ENCODE peak calls at places on chromosomes 11 and 22, in six cellular contexts. One of them, this sample, is unnamed.

GRCh38 chr11:3723014-3723708 is 52.0 kb upstream of the CHRNA10 start:
- DNase-seq in stimulated activated CD8-positive, alpha-beta memory T cell treated with anti-CD3 and anti-CD28 coated beads, Interleukin-15, amount 100 ng/mL, for 4 hours: no peak
- DNase-seq in RWPE1: peak
- DNase-seq in epithelial cell of proximal tubule: no peak
- DNase-seq in GM12865: no peak
- DNase-seq in ELF-1: no peak
- DNase-seq in this sample: no peak

GRCh38 chr11:94193288-94193687 is 64.6 kb downstream of the PANX1 start:
- DNase-seq in stimulated activated CD8-positive, alpha-beta memory T cell treated with anti-CD3 and anti-CD28 coated beads, Interleukin-15, amount 100 ng/mL, for 4 hours: no peak
- DNase-seq in epithelial cell of proximal tubule: no peak
- DNase-seq in RWPE1: peak
- DNase-seq in ELF-1: no peak
- DNase-seq in GM12865: no peak
- DNase-seq in this sample: no peak

GRCh38 chr22:50548046-50548912 is 2.6 kb downstream of the KLHDC7B start:
- DNase-seq in GM12865: no peak
- DNase-seq in epithelial cell of proximal tubule: no peak
- DNase-seq in ELF-1: no peak
- DNase-seq in RWPE1: no peak
- DNase-seq in stimulated activated CD8-positive, alpha-beta memory T cell treated with anti-CD3 and anti-CD28 coated beads, Interleukin-15, amount 100 ng/mL, for 4 hours: no peak
- DNase-seq in this sample: no peak

GRCh38 chr11:27013741-27014415 is 20.0 kb downstream of the FIBIN start:
- DNase-seq in RWPE1: peak
- DNase-seq in epithelial cell of proximal tubule: no peak
- DNase-seq in GM12865: no peak
- DNase-seq in stimulated activated CD8-positive, alpha-beta memory T cell treated with anti-CD3 and anti-CD28 coated beads, Interleukin-15, amount 100 ng/mL, for 4 hours: no peak
- DNase-seq in ELF-1: no peak
- DNase-seq in this sample: no peak

GRCh38 chr11:1034456-1035295 is 1.8 kb downstream of the MUC6 start:
- DNase-seq in GM12865: no peak
- DNase-seq in RWPE1: no peak
- DNase-seq in stimulated activated CD8-positive, alpha-beta memory T cell treated with anti-CD3 and anti-CD28 coated beads, Interleukin-15, amount 100 ng/mL, for 4 hours: no peak
- DNase-seq in ELF-1: no peak
- DNase-seq in epithelial cell of proximal tubule: no peak
- DNase-seq in this sample: no peak

GRCh38 chr11:6812391-6813005 is 13.0 kb upstream of the OR6A2 start:
- DNase-seq in ELF-1: peak
- DNase-seq in epithelial cell of proximal tubule: no peak
- DNase-seq in RWPE1: peak
- DNase-seq in GM12865: peak
- DNase-seq in stimulated activated CD8-positive, alpha-beta memory T cell treated with anti-CD3 and anti-CD28 coated beads, Interleukin-15, amount 100 ng/mL, for 4 hours: no peak
- DNase-seq in this sample: peak

GRCh38 chr22:23542933-23543332 is 37.2 kb downstream of the IGLL1 start:
- DNase-seq in stimulated activated CD8-positive, alpha-beta memory T cell treated with anti-CD3 and anti-CD28 coated beads, Interleukin-15, amount 100 ng/mL, for 4 hours: no peak
- DNase-seq in GM12865: no peak
- DNase-seq in epithelial cell of proximal tubule: no peak
- DNase-seq in ELF-1: no peak
- DNase-seq in RWPE1: no peak
- DNase-seq in this sample: no peak

GRCh38 chr22:41417622-41418390 is 28.8 kb downstream of the TOB2 start:
- DNase-seq in ELF-1: no peak
- DNase-seq in GM12865: no peak
- DNase-seq in stimulated activated CD8-positive, alpha-beta memory T cell treated with anti-CD3 and anti-CD28 coated beads, Interleukin-15, amount 100 ng/mL, for 4 hours: no peak
- DNase-seq in epithelial cell of proximal tubule: no peak
- DNase-seq in RWPE1: no peak
- DNase-seq in this sample: no peak

GRCh38 chr11:8357891-8358566 is 94.4 kb upstream of the LMO1 start:
- DNase-seq in ELF-1: no peak
- DNase-seq in RWPE1: no peak
- DNase-seq in epithelial cell of proximal tubule: no peak
- DNase-seq in stimulated activated CD8-positive, alpha-beta memory T cell treated with anti-CD3 and anti-CD28 coated beads, Interleukin-15, amount 100 ng/mL, for 4 hours: no peak
- DNase-seq in GM12865: no peak
- DNase-seq in this sample: no peak

GRCh38 chr11:117824571-117825537 is at the start of gene FXYD2:
- DNase-seq in GM12865: no peak
- DNase-seq in epithelial cell of proximal tubule: no peak
- DNase-seq in RWPE1: no peak
- DNase-seq in ELF-1: no peak
- DNase-seq in stimulated activated CD8-positive, alpha-beta memory T cell treated with anti-CD3 and anti-CD28 coated beads, Interleukin-15, amount 100 ng/mL, for 4 hours: no peak
- DNase-seq in this sample: no peak